ENCODE peak calls at places on chromosomes 1 and 21, in eight cellular contexts. N, Y, M, L, U, X, V and H are unnamed samples.

GRCh38 chr1:228009828-228010775 is 3.3 kb downstream of the WNT3A start:
- DNase-seq in N (peak; percentile 60), V (no peak), L (no peak), X (no peak), U (no peak), M (no peak), Y (peak; percentile 78), H (peak; percentile 72)

GRCh38 chr1:92784051-92784638 is 763 bp downstream of the EVI5 start:
- DNase-seq in Y (peak; percentile 49), M (no peak), U (peak; percentile 27), L (no peak), N (no peak), X (peak; percentile 80), V (no peak), H (no peak)

GRCh38 chr1:25503551-25504426 is 39.6 kb upstream of the LDLRAP1 start:
- DNase-seq in N (peak; percentile 86), M (peak; percentile 39), L (no peak), U (peak; percentile 53), X (peak; percentile 9), V (peak; percentile 68), Y (peak; percentile 87), H (no peak)

GRCh38 chr1:75430526-75430925 is 180.4 kb downstream of the SLC44A5 start:
- DNase-seq in Y (no peak), N (no peak), V (no peak), M (no peak), X (peak; percentile 69), L (no peak), U (no peak), H (no peak)

GRCh38 chr21:39911792-39912191 is 44.6 kb downstream of the PCP4 start:
- DNase-seq in L (no peak), X (no peak), N (no peak), V (no peak), U (no peak), Y (no peak), M (no peak), H (no peak)

GRCh38 chr1:227942021-227942715 is 5.6 kb downstream of the WNT9A start:
- DNase-seq in Y (no peak), V (no peak), X (no peak), L (peak; percentile 12), M (no peak), N (peak; percentile 48), U (peak; percentile 17), H (peak; percentile 55)

GRCh38 chr1:21257431-21258135 is 32.7 kb downstream of the ECE1 start:
- DNase-seq in V (no peak), U (no peak), L (no peak), Y (no peak), N (no peak), X (no peak), M (no peak), H (no peak)

GRCh38 chr1:154770897-154771594 is 99.0 kb downstream of the KCNN3 start:
- DNase-seq in L (no peak), U (no peak), X (no peak), V (no peak), M (no peak), Y (no peak), N (peak; percentile 5), H (no peak)

GRCh38 chr1:222049176-222049575 is 307.3 kb upstream of the DUSP10 start:
- DNase-seq in N (no peak), X (no peak), Y (no peak), V (no peak), L (no peak), M (no peak), U (no peak), H (no peak)

GRCh38 chr21:36908260-36908908 is 58.1 kb downstream of the HLCS start:
- DNase-seq in L (no peak), V (no peak), X (peak; percentile 27), N (no peak), Y (no peak), M (no peak), U (no peak), H (no peak)

GRCh38 chr21:27001526-27001925 is 34.6 kb upstream of the ADAMTS5 start:
- DNase-seq in L (no peak), N (no peak), X (no peak), V (no peak), U (no peak), M (no peak), Y (no peak), H (no peak)

GRCh38 chr1:47986741-47987140 is 10.4 kb downstream of the TRABD2B start:
- DNase-seq in Y (no peak), L (peak; percentile 32), X (peak; percentile 21), V (peak; percentile 63), N (no peak), M (no peak), U (peak; percentile 62), H (no peak)

GRCh38 chr1:20726932-20727745 is 5.4 kb downstream of the SH2D5 start:
- DNase-seq in M (no peak), U (no peak), Y (no peak), V (no peak), X (no peak), L (no peak), N (peak; percentile 61), H (no peak)

GRCh38 chr1:25182629-25183028 is 49.7 kb downstream of the SYF2 start:
- DNase-seq in N (no peak), L (no peak), Y (no peak), X (peak; percentile 92), U (no peak), V (no peak), M (no peak), H (peak; percentile 74)

GRCh38 chr1:53754484-53755312 is 15.7 kb upstream of the GLIS1 start:
- DNase-seq in U (peak; percentile 38), Y (peak; percentile 75), V (no peak), X (peak; percentile 57), M (peak; percentile 32), L (peak; percentile 32), N (no peak), H (no peak)

GRCh38 chr1:37161171-37161570 is 126.9 kb upstream of the GRIK3 start:
- DNase-seq in Y (no peak), M (no peak), L (no peak), V (no peak), N (no peak), U (no peak), X (no peak), H (no peak)

GRCh38 chr1:5909576-5910275 is 82.5 kb downstream of the NPHP4 start:
- DNase-seq in Y (no peak), U (no peak), V (no peak), N (no peak), X (no peak), L (no peak), M (no peak), H (peak; percentile 56)
- H3K4me1 ChIP-seq in Y (no peaks in the 10 kb centered on the region), U (no peaks in the 10 kb centered on the region), V (no peaks in the 10 kb centered on the region), N (no peaks in the 10 kb centered on the region), X (no peaks in the 10 kb centered on the region), L (no peaks in the 10 kb centered on the region), M (peaks cover 5% of the 10 kb centered on the region), H (no peaks in the 10 kb centered on the region)

GRCh38 chr1:66929999-66930822 is 5.4 kb downstream of the MIER1 start:
- DNase-seq in N (peak; percentile 98), X (peak; percentile 92), V (peak; percentile 96), L (peak; percentile 96), Y (peak; percentile 97), M (peak; percentile 84), U (peak; percentile 95), H (peak; percentile 95)
- H3K27ac ChIP-seq in N (peak overlapping the region; percentile 96), X (peak overlapping the region; percentile 90), V (peak overlapping the region; percentile 74), L (peak overlapping the region; percentile 98), Y (peak overlapping the region; percentile 82), M (peak overlapping the region; percentile 83), U (peak overlapping the region; percentile 94), H (peak overlapping the region; percentile 96)

GRCh38 chr1:164613176-164613575 is 54.2 kb downstream of the PBX1 start:
- DNase-seq in Y (no peak), X (peak; percentile 66), U (no peak), V (no peak), L (no peak), N (no peak), M (peak; percentile 26), H (no peak)
- H3K4me1 ChIP-seq in Y (no peaks in the 10 kb centered on the region), X (peaks cover 9% of the 10 kb centered on the region), U (peaks cover 53% of the 10 kb centered on the region), V (peaks cover 10% of the 10 kb centered on the region), L (no peaks in the 10 kb centered on the region), N (peaks cover 15% of the 10 kb centered on the region), M (peaks cover 35% of the 10 kb centered on the region), H (peaks cover 78% of the 10 kb centered on the region)

DNA sequence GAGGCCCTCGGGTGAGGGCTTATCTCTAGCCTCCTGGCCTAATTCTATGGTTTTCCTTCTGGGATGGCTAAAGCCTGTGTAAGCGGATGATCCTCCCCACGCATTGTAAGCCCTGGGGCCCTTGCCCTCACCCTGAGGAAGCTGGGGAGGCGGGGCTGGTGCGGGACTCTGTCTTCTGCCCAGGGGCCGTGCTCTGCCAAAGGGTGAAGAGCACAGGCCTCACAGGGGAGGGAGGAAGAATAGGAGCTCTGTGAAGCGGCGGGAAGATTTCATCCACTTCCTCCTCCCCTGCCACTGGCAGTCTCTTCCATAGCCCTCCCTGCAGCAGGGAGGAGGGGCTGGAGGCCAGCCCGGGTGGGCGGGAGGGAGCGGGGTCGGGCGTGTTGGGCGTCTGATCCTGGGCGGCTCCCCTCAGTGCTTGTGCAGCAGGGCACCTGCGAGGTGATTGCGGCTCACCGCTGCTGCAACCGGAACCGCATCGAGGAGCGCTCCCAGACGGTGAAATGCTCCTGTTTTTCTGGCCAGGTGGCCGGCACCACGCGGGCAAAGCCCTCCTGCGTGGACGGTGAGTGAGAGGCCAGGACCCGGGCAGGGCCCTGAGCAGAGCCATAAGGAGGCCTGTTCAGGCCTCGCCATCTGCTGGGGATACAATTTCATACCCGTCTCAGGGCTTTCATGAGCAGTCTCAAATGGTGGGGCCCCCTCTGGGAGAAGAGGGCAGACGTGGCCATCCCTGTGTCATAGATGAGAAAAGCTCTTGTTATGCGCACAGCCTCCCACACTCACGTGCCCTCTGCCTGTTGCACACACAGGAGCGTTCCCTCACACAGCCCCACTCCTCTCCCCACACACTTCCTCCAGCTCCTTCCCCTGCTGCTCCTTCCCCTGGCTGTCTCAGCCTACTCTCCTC is 7.7 kb upstream of the PPM1J start:
- DNase-seq in L (no peak), U (no peak), Y (no peak), V (no peak), N (no peak), X (peak; percentile 47), M (no peak), H (peak; percentile 56)
- H3K27ac ChIP-seq in L (no peak overlapping the region), U (no peak overlapping the region), Y (no peak overlapping the region), V (no peak overlapping the region), N (no peak overlapping the region), X (no peak overlapping the region), M (no peak overlapping the region), H (no peak overlapping the region)

GRCh38 chr1:10691075-10691739 is 105.2 kb downstream of the CASZ1 start:
- DNase-seq in Y (no peak), V (no peak), X (no peak), M (no peak), N (no peak), U (no peak), L (no peak), H (no peak)
- H3K4me1 ChIP-seq in Y (peaks cover 12% of the 10 kb centered on the region), V (no peaks in the 10 kb centered on the region), X (no peaks in the 10 kb centered on the region), M (peaks cover 17% of the 10 kb centered on the region), N (peaks cover 53% of the 10 kb centered on the region), U (peaks cover 68% of the 10 kb centered on the region), L (no peaks in the 10 kb centered on the region), H (peaks cover 85% of the 10 kb centered on the region)

GRCh38 chr1:121587230-121587569 is 402.4 kb downstream of the SRGAP2C start:
- DNase-seq in V (no peak), L (no peak), Y (no peak), U (no peak), M (no peak), N (no peak), X (no peak), H (no peak)
- H3K27ac ChIP-seq in V (no peak overlapping the region), L (no peak overlapping the region), Y (no peak overlapping the region), U (no peak overlapping the region), M (no peak overlapping the region), N (no peak overlapping the region), X (no peak overlapping the region), H (no peak overlapping the region)